ENCODE peak calls at places on chromosomes 11 and 22, in ten cellular contexts. One of them, this sample, is unnamed.

GRCh38 chr11:63572026-63572688 is 9.0 kb upstream of the PLAAT2 start:
- DNase-seq in AG10803: no peak
- DNase-seq in uterus: no peak
- DNase-seq in astrocyte of the spinal cord: no peak
- DNase-seq in keratinocyte: no peak
- DNase-seq in transverse colon: no peak
- DNase-seq in fibroblast of the aortic adventitia: no peak
- DNase-seq in kidney epithelial cell: no peak
- DNase-seq in body of pancreas: no peak
- DNase-seq in fibroblast of lung: no peak
- DNase-seq in this sample: peak

GRCh38 chr11:116505466-116506247 is 267.1 kb downstream of the BUD13 start:
- DNase-seq in fibroblast of lung: no peak
- DNase-seq in fibroblast of the aortic adventitia: no peak
- DNase-seq in transverse colon: no peak
- DNase-seq in kidney epithelial cell: no peak
- DNase-seq in AG10803: no peak
- DNase-seq in astrocyte of the spinal cord: no peak
- DNase-seq in uterus: no peak
- DNase-seq in keratinocyte: no peak
- DNase-seq in body of pancreas: no peak
- DNase-seq in this sample: no peak

GRCh38 chr11:84837402-84838069 is 789.6 kb downstream of the DLG2 start:
- DNase-seq in fibroblast of lung: no peak
- DNase-seq in AG10803: no peak
- DNase-seq in uterus: no peak
- DNase-seq in body of pancreas: no peak
- DNase-seq in fibroblast of the aortic adventitia: no peak
- DNase-seq in transverse colon: no peak
- DNase-seq in astrocyte of the spinal cord: no peak
- DNase-seq in keratinocyte: no peak
- DNase-seq in kidney epithelial cell: no peak
- DNase-seq in this sample: no peak

GRCh38 chr11:58922475-58922874 is 16.8 kb upstream of the GLYATL1 start:
- DNase-seq in AG10803: no peak
- DNase-seq in fibroblast of lung: no peak
- DNase-seq in fibroblast of the aortic adventitia: no peak
- DNase-seq in transverse colon: no peak
- DNase-seq in astrocyte of the spinal cord: no peak
- DNase-seq in keratinocyte: no peak
- DNase-seq in uterus: no peak
- DNase-seq in body of pancreas: no peak
- DNase-seq in kidney epithelial cell: no peak
- DNase-seq in this sample: no peak

GRCh38 chr22:33073989-33074391 is 15.8 kb upstream of the SYN3 start:
- DNase-seq in keratinocyte: peak
- DNase-seq in kidney epithelial cell: no peak
- DNase-seq in uterus: no peak
- DNase-seq in transverse colon: no peak
- DNase-seq in astrocyte of the spinal cord: no peak
- DNase-seq in fibroblast of the aortic adventitia: peak
- DNase-seq in AG10803: no peak
- DNase-seq in fibroblast of lung: peak
- DNase-seq in body of pancreas: no peak
- DNase-seq in this sample: no peak

GRCh38 chr11:12318791-12319733 is 58.3 kb upstream of the PARVA start:
- DNase-seq in transverse colon: no peak
- DNase-seq in fibroblast of lung: peak
- DNase-seq in uterus: no peak
- DNase-seq in fibroblast of the aortic adventitia: peak
- DNase-seq in AG10803: peak
- DNase-seq in kidney epithelial cell: no peak
- DNase-seq in keratinocyte: no peak
- DNase-seq in body of pancreas: no peak
- DNase-seq in astrocyte of the spinal cord: peak
- DNase-seq in this sample: peak

GRCh38 chr11:60790726-60791125 is 5.6 kb downstream of the MS4A10 start:
- DNase-seq in fibroblast of the aortic adventitia: no peak
- DNase-seq in fibroblast of lung: no peak
- DNase-seq in body of pancreas: no peak
- DNase-seq in AG10803: no peak
- DNase-seq in astrocyte of the spinal cord: no peak
- DNase-seq in keratinocyte: no peak
- DNase-seq in uterus: no peak
- DNase-seq in transverse colon: no peak
- DNase-seq in kidney epithelial cell: no peak
- DNase-seq in this sample: no peak

GRCh38 chr22:20552913-20553401 is 45.5 kb downstream of the MED15 start:
- DNase-seq in uterus: peak
- DNase-seq in transverse colon: no peak
- DNase-seq in AG10803: no peak
- DNase-seq in kidney epithelial cell: no peak
- DNase-seq in body of pancreas: no peak
- DNase-seq in fibroblast of the aortic adventitia: peak
- DNase-seq in fibroblast of lung: no peak
- DNase-seq in keratinocyte: no peak
- DNase-seq in astrocyte of the spinal cord: no peak
- DNase-seq in this sample: no peak

GRCh38 chr11:131749100-131749499 is 378.7 kb downstream of the NTM start:
- DNase-seq in fibroblast of the aortic adventitia: peak
- DNase-seq in transverse colon: no peak
- DNase-seq in keratinocyte: no peak
- DNase-seq in fibroblast of lung: peak
- DNase-seq in astrocyte of the spinal cord: peak
- DNase-seq in AG10803: peak
- DNase-seq in kidney epithelial cell: no peak
- DNase-seq in body of pancreas: no peak
- DNase-seq in uterus: no peak
- DNase-seq in this sample: no peak

GRCh38 chr11:27699242-27699925 is 871 bp downstream of the BDNF start:
- DNase-seq in fibroblast of lung: peak
- DNase-seq in keratinocyte: no peak
- DNase-seq in AG10803: no peak
- DNase-seq in body of pancreas: no peak
- DNase-seq in astrocyte of the spinal cord: peak
- DNase-seq in uterus: no peak
- DNase-seq in fibroblast of the aortic adventitia: peak
- DNase-seq in kidney epithelial cell: no peak
- DNase-seq in transverse colon: no peak
- DNase-seq in this sample: no peak

GRCh38 chr22:46878549-46878948 is 116.1 kb downstream of the TBC1D22A start:
- DNase-seq in uterus: no peak
- DNase-seq in fibroblast of lung: no peak
- DNase-seq in AG10803: no peak
- DNase-seq in body of pancreas: no peak
- DNase-seq in transverse colon: no peak
- DNase-seq in kidney epithelial cell: no peak
- DNase-seq in keratinocyte: no peak
- DNase-seq in astrocyte of the spinal cord: no peak
- DNase-seq in fibroblast of the aortic adventitia: no peak
- DNase-seq in this sample: no peak

GRCh38 chr11:34345012-34345804 is 12.6 kb downstream of the ABTB2 start:
- DNase-seq in body of pancreas: peak
- DNase-seq in fibroblast of the aortic adventitia: peak
- DNase-seq in fibroblast of lung: peak
- DNase-seq in keratinocyte: no peak
- DNase-seq in AG10803: peak
- DNase-seq in transverse colon: no peak
- DNase-seq in kidney epithelial cell: peak
- DNase-seq in astrocyte of the spinal cord: peak
- DNase-seq in uterus: peak
- DNase-seq in this sample: no peak

GRCh38 chr22:47276219-47276843 is 513.9 kb downstream of the TBC1D22A start:
- DNase-seq in uterus: no peak
- DNase-seq in kidney epithelial cell: no peak
- DNase-seq in keratinocyte: no peak
- DNase-seq in body of pancreas: no peak
- DNase-seq in transverse colon: no peak
- DNase-seq in fibroblast of the aortic adventitia: peak
- DNase-seq in AG10803: no peak
- DNase-seq in fibroblast of lung: no peak
- DNase-seq in astrocyte of the spinal cord: peak
- DNase-seq in this sample: no peak

GRCh38 chr22:35542157-35542971 is 1.7 kb downstream of the RASD2 start:
- DNase-seq in keratinocyte: no peak
- DNase-seq in body of pancreas: no peak
- DNase-seq in AG10803: no peak
- DNase-seq in fibroblast of the aortic adventitia: no peak
- DNase-seq in astrocyte of the spinal cord: no peak
- DNase-seq in uterus: no peak
- DNase-seq in fibroblast of lung: no peak
- DNase-seq in transverse colon: no peak
- DNase-seq in kidney epithelial cell: no peak
- DNase-seq in this sample: no peak

DNA sequence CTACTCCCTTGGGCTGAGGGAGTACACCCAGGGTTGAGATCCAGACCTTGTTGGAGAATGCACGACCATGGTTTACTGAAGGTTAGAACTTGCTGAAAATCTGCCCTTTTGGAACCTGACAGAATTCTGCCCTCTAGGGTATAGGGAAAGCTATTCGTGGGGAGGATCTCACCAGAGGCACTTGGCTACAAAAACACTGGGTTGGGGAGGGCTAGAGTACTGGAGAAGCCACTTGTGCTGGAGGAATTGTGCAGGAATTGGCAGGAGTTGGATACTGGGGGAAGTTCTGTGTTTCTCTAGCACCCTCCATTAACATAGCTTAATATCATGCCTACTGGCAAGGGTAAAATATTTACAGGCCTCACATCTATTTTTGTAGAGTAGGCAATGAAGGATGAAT is 55.8 kb downstream of the PPME1 start:
- DNase-seq in fibroblast of the aortic adventitia: no peak
- DNase-seq in uterus: no peak
- DNase-seq in body of pancreas: no peak
- DNase-seq in kidney epithelial cell: no peak
- DNase-seq in transverse colon: no peak
- DNase-seq in keratinocyte: no peak
- DNase-seq in AG10803: no peak
- DNase-seq in fibroblast of lung: no peak
- DNase-seq in astrocyte of the spinal cord: no peak
- DNase-seq in this sample: peak
- TF ChIP-seq CTCF in fibroblast of the aortic adventitia: no peak
- TF ChIP-seq CTCF in uterus: no peak
- TF ChIP-seq CTCF in body of pancreas: no peak
- TF ChIP-seq CTCF in kidney epithelial cell: no peak
- TF ChIP-seq CTCF in transverse colon: no peak
- TF ChIP-seq CTCF in keratinocyte: no peak
- TF ChIP-seq CTCF in AG10803: no peak
- TF ChIP-seq CTCF in fibroblast of lung: no peak
- TF ChIP-seq CTCF in astrocyte of the spinal cord: no peak
- TF ChIP-seq CTCF in this sample: no peak

GRCh38 chr11:20876738-20877137 is 207.4 kb downstream of the NELL1 start:
- DNase-seq in fibroblast of the aortic adventitia: no peak
- DNase-seq in body of pancreas: no peak
- DNase-seq in uterus: no peak
- DNase-seq in keratinocyte: no peak
- DNase-seq in AG10803: no peak
- DNase-seq in fibroblast of lung: no peak
- DNase-seq in kidney epithelial cell: no peak
- DNase-seq in astrocyte of the spinal cord: no peak
- DNase-seq in transverse colon: no peak
- DNase-seq in this sample: no peak

GRCh38 chr11:20874358-20874757 is 205.0 kb downstream of the NELL1 start:
- DNase-seq in keratinocyte: no peak
- DNase-seq in transverse colon: no peak
- DNase-seq in fibroblast of the aortic adventitia: no peak
- DNase-seq in fibroblast of lung: no peak
- DNase-seq in kidney epithelial cell: no peak
- DNase-seq in AG10803: no peak
- DNase-seq in body of pancreas: no peak
- DNase-seq in astrocyte of the spinal cord: no peak
- DNase-seq in uterus: no peak
- DNase-seq in this sample: no peak

GRCh38 chr11:20873054-20873453 is 203.7 kb downstream of the NELL1 start:
- DNase-seq in transverse colon: no peak
- DNase-seq in keratinocyte: no peak
- DNase-seq in body of pancreas: no peak
- DNase-seq in uterus: no peak
- DNase-seq in fibroblast of lung: no peak
- DNase-seq in fibroblast of the aortic adventitia: no peak
- DNase-seq in astrocyte of the spinal cord: no peak
- DNase-seq in kidney epithelial cell: no peak
- DNase-seq in AG10803: no peak
- DNase-seq in this sample: peak
- H3K4me3 ChIP-seq in transverse colon: no peak
- H3K4me3 ChIP-seq in keratinocyte: no peak
- H3K4me3 ChIP-seq in body of pancreas: no peak
- H3K4me3 ChIP-seq in uterus: no peak
- H3K4me3 ChIP-seq in fibroblast of lung: no peak
- H3K4me3 ChIP-seq in fibroblast of the aortic adventitia: no peak
- H3K4me3 ChIP-seq in astrocyte of the spinal cord: no peak
- H3K4me3 ChIP-seq in kidney epithelial cell: no peak
- H3K4me3 ChIP-seq in AG10803: no peak
- H3K4me3 ChIP-seq in this sample: no peak

GRCh38 chr11:121132211-121132976 is 31.4 kb downstream of the TECTA start:
- DNase-seq in fibroblast of the aortic adventitia: no peak
- DNase-seq in astrocyte of the spinal cord: no peak
- DNase-seq in kidney epithelial cell: no peak
- DNase-seq in AG10803: no peak
- DNase-seq in body of pancreas: no peak
- DNase-seq in keratinocyte: no peak
- DNase-seq in transverse colon: no peak
- DNase-seq in uterus: no peak
- DNase-seq in fibroblast of lung: peak
- DNase-seq in this sample: no peak
- TF ChIP-seq CTCF in fibroblast of the aortic adventitia: no peak
- TF ChIP-seq CTCF in astrocyte of the spinal cord: no peak
- TF ChIP-seq CTCF in kidney epithelial cell: no peak
- TF ChIP-seq CTCF in AG10803: no peak
- TF ChIP-seq CTCF in body of pancreas: no peak
- TF ChIP-seq CTCF in keratinocyte: no peak
- TF ChIP-seq CTCF in transverse colon: no peak
- TF ChIP-seq CTCF in uterus: no peak
- TF ChIP-seq CTCF in fibroblast of lung: no peak
- TF ChIP-seq CTCF in this sample: no peak

GRCh38 chr11:20293992-20294391 is 69.5 kb upstream of the HTATIP2 start:
- DNase-seq in keratinocyte: no peak
- DNase-seq in fibroblast of the aortic adventitia: no peak
- DNase-seq in uterus: no peak
- DNase-seq in body of pancreas: no peak
- DNase-seq in astrocyte of the spinal cord: no peak
- DNase-seq in kidney epithelial cell: no peak
- DNase-seq in transverse colon: no peak
- DNase-seq in AG10803: no peak
- DNase-seq in fibroblast of lung: no peak
- DNase-seq in this sample: no peak

GRCh38 chr11:20293531-20293930 is 70.0 kb upstream of the HTATIP2 start:
- DNase-seq in AG10803: no peak
- DNase-seq in kidney epithelial cell: no peak
- DNase-seq in fibroblast of lung: no peak
- DNase-seq in fibroblast of the aortic adventitia: no peak
- DNase-seq in keratinocyte: no peak
- DNase-seq in transverse colon: no peak
- DNase-seq in body of pancreas: no peak
- DNase-seq in astrocyte of the spinal cord: no peak
- DNase-seq in uterus: no peak
- DNase-seq in this sample: no peak

DNA sequence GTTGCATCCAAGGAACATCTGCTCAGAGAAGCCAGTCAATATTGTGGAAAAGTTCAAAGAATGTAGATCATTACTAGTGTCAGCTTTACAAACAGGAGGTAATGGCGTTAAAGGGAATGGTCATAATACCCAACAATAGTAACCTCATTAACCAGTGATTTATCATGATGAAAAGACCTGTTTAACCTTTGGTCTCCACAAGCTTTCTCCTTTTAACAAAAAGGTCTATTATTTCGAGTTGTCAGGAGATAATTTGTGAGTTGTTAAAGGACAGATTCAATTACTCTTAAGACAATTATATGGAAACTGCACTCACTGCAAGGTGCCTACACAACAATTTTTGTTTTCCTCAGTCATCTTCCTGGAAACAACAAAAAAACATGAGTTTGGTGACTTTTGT is 73.8 kb upstream of the HTATIP2 start:
- DNase-seq in uterus: no peak
- DNase-seq in kidney epithelial cell: no peak
- DNase-seq in transverse colon: no peak
- DNase-seq in fibroblast of lung: no peak
- DNase-seq in astrocyte of the spinal cord: no peak
- DNase-seq in body of pancreas: no peak
- DNase-seq in fibroblast of the aortic adventitia: no peak
- DNase-seq in keratinocyte: no peak
- DNase-seq in AG10803: no peak
- DNase-seq in this sample: no peak
- H3K4me3 ChIP-seq in uterus: no peak
- H3K4me3 ChIP-seq in kidney epithelial cell: no peak
- H3K4me3 ChIP-seq in transverse colon: no peak
- H3K4me3 ChIP-seq in fibroblast of lung: no peak
- H3K4me3 ChIP-seq in astrocyte of the spinal cord: no peak
- H3K4me3 ChIP-seq in body of pancreas: no peak
- H3K4me3 ChIP-seq in fibroblast of the aortic adventitia: no peak
- H3K4me3 ChIP-seq in keratinocyte: no peak
- H3K4me3 ChIP-seq in AG10803: no peak
- H3K4me3 ChIP-seq in this sample: no peak